ENCODE peak calls at places on chromosomes 4 and X, in four cellular contexts. One of them, this sample, is unnamed.
A peak's percentile ranks its signal among the peaks of the same experiment; 100 is the strongest.

GRCh38 chr4:26464420-26465095 is 25.7 kb downstream of the CCKAR start:
- DNase-seq in HepG2: peak; percentile 21
- DNase-seq in K562: no peak
- DNase-seq in GM12878: no peak
- DNase-seq in this sample: no peak

GRCh38 chr4:117941611-117942010 is 92.7 kb upstream of the NDST3 start:
- DNase-seq in K562: no peak
- DNase-seq in HepG2: no peak
- DNase-seq in GM12878: no peak
- DNase-seq in this sample: no peak

GRCh38 chr4:86717651-86718050 is 123.5 kb downstream of the PTPN13 start:
- DNase-seq in HepG2: no peak
- DNase-seq in GM12878: no peak
- DNase-seq in K562: no peak
- DNase-seq in this sample: no peak

GRCh38 chr4:94267037-94267436 is 59.4 kb downstream of the SMARCAD1 start:
- DNase-seq in HepG2: no peak
- DNase-seq in K562: no peak
- DNase-seq in GM12878: no peak
- DNase-seq in this sample: no peak

GRCh38 chrX:16185725-16186136 is 18.4 kb downstream of the MAGEB17 start:
- DNase-seq in K562: peak; percentile 38
- DNase-seq in HepG2: no peak
- DNase-seq in GM12878: peak; percentile 27
- DNase-seq in this sample: no peak

GRCh38 chr4:81421346-81422218 is 50.1 kb downstream of the RASGEF1B start:
- DNase-seq in HepG2: no peak
- DNase-seq in K562: peak; percentile 95
- DNase-seq in GM12878: peak; percentile 26
- DNase-seq in this sample: no peak

GRCh38 chr4:146883070-146883469 is 62.6 kb downstream of the TTC29 start:
- DNase-seq in GM12878: no peak
- DNase-seq in HepG2: no peak
- DNase-seq in K562: no peak
- DNase-seq in this sample: no peak

GRCh38 chr4:72397314-72397713 is 171.7 kb downstream of the ADAMTS3 start:
- DNase-seq in GM12878: no peak
- DNase-seq in K562: no peak
- DNase-seq in HepG2: no peak
- DNase-seq in this sample: no peak

GRCh38 chr4:182826391-182826790 is 90.8 kb downstream of the DCTD start:
- DNase-seq in K562: no peak
- DNase-seq in GM12878: no peak
- DNase-seq in HepG2: no peak
- DNase-seq in this sample: no peak

GRCh38 chr4:3644849-3645627 is 112.8 kb upstream of the LRPAP1 start:
- DNase-seq in HepG2: no peak
- DNase-seq in K562: peak; percentile 32
- DNase-seq in GM12878: no peak
- DNase-seq in this sample: no peak

GRCh38 chr4:159129822-159130550 is 27.1 kb downstream of the RAPGEF2 start:
- DNase-seq in HepG2: no peak
- DNase-seq in GM12878: no peak
- DNase-seq in K562: peak; percentile 35
- DNase-seq in this sample: no peak

GRCh38 chrX:39361736-39362135 is 560.5 kb downstream of the MID1IP1 start:
- DNase-seq in GM12878: no peak
- DNase-seq in K562: no peak
- DNase-seq in HepG2: no peak
- DNase-seq in this sample: no peak

GRCh38 chr4:128809477-128810330 is at the start of gene JADE1:
- DNase-seq in K562: peak; percentile 97
- DNase-seq in HepG2: peak; percentile 91
- DNase-seq in GM12878: no peak
- DNase-seq in this sample: peak; percentile 80

GRCh38 chr4:184851200-184851541 is 25.4 kb upstream of the ACSL1 start:
- DNase-seq in GM12878: peak; percentile 81
- DNase-seq in K562: no peak
- DNase-seq in HepG2: no peak
- DNase-seq in this sample: no peak

GRCh38 chr4:7285244-7286122 is 93.1 kb downstream of the SORCS2 start:
- DNase-seq in HepG2: no peak
- DNase-seq in GM12878: no peak
- DNase-seq in K562: peak; percentile 8
- DNase-seq in this sample: no peak

GRCh38 chr4:125187221-125187620 is 127.5 kb upstream of the FAT4 start:
- DNase-seq in HepG2: no peak
- DNase-seq in GM12878: no peak
- DNase-seq in K562: no peak
- DNase-seq in this sample: no peak

GRCh38 chrX:50691820-50692219 is 122.2 kb downstream of the SHROOM4 start:
- DNase-seq in K562: peak; percentile 54
- DNase-seq in GM12878: no peak
- DNase-seq in HepG2: peak; percentile 38
- DNase-seq in this sample: peak; percentile 66

GRCh38 chr4:2102045-2102883 is 43.1 kb downstream of the NAT8L start:
- DNase-seq in K562: no peak
- DNase-seq in GM12878: no peak
- DNase-seq in HepG2: no peak
- DNase-seq in this sample: no peak

GRCh38 chrX:3232262-3232950 is 114.0 kb downstream of the MXRA5 start:
- DNase-seq in HepG2: no peak
- DNase-seq in K562: no peak
- DNase-seq in GM12878: no peak
- DNase-seq in this sample: no peak

GRCh38 chrX:39779952-39780783 is 317.6 kb downstream of the BCOR start:
- DNase-seq in K562: no peak
- DNase-seq in HepG2: no peak
- DNase-seq in GM12878: no peak
- DNase-seq in this sample: no peak

GRCh38 chrX:154818916-154819770 is 13.9 kb upstream of the MPP1 start:
- DNase-seq in K562: peak; percentile 85
- DNase-seq in GM12878: no peak
- DNase-seq in HepG2: no peak
- DNase-seq in this sample: no peak

GRCh38 chr4:146488495-146489174 is 33.1 kb downstream of the SLC10A7 start:
- DNase-seq in K562: no peak
- DNase-seq in HepG2: no peak
- DNase-seq in GM12878: no peak
- DNase-seq in this sample: no peak

GRCh38 chr4:1598641-1599481 is 85.3 kb downstream of the FAM53A start:
- DNase-seq in GM12878: no peak
- DNase-seq in K562: no peak
- DNase-seq in HepG2: no peak
- DNase-seq in this sample: no peak

GRCh38 chr4:186104895-186105720 is 604 bp downstream of the FAM149A start:
- DNase-seq in HepG2: no peak
- DNase-seq in GM12878: no peak
- DNase-seq in K562: no peak
- DNase-seq in this sample: peak; percentile 15

GRCh38 chr4:169659736-169660670 is 39.6 kb downstream of the CLCN3 start:
- DNase-seq in GM12878: peak; percentile 74
- DNase-seq in K562: peak; percentile 97
- DNase-seq in HepG2: peak; percentile 91
- DNase-seq in this sample: peak; percentile 80
- TF ChIP-seq TARDBP in GM12878: no peak
- TF ChIP-seq TARDBP in K562: no peak
- TF ChIP-seq TARDBP in HepG2: no peak
- TF ChIP-seq TARDBP in this sample: no peak

DNA sequence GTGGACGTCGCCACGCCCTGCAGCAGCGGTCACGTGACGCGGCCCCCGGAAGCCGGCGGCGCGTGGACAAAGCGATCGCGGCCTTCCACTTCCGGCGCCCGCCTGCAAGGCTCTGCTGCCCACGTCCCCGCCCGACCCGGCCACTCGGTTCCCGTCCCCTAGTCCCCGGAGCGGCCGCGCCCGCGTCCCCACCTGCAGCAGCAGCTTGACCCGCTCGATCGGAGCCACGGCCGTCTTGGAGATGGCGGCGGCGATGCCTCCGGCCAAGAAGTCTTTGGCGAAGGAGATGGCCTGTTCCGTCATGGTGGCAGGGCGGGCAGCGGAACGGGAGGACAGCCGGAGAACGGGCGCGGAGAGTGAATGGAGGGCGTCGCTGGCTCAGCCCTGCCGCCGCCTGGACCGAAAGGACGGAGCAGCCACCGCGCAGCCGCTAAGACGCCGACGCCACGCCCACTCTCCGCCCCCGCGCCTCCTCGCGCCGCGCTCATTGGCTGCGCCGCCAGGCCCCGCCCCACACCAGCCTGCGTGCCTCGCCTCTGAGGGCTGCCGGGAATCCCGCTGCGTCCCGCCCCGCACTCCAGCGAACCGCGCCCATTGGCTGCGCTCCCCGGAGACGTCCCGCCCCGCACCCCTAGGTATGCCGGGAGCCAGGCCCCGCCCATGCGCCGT is at the start of gene SLC25A6:
- DNase-seq in GM12878: peak; percentile 88
- DNase-seq in K562: peak; percentile 95
- DNase-seq in HepG2: peak; percentile 92
- DNase-seq in this sample: peak; percentile 97
- TF ChIP-seq TARDBP in GM12878: peak; percentile 42
- TF ChIP-seq TARDBP in K562: no peak
- TF ChIP-seq TARDBP in HepG2: peak; percentile 51
- TF ChIP-seq TARDBP in this sample: no peak

GRCh38 chrX:65755786-65756185 is 88.3 kb downstream of the MSN start:
- DNase-seq in K562: no peak
- DNase-seq in HepG2: no peak
- DNase-seq in GM12878: no peak
- DNase-seq in this sample: no peak
- TF ChIP-seq TARDBP in K562: no peak
- TF ChIP-seq TARDBP in HepG2: no peak
- TF ChIP-seq TARDBP in GM12878: no peak
- TF ChIP-seq TARDBP in this sample: no peak

GRCh38 chr4:97153042-97153441 is 990.2 kb downstream of the STPG2 start:
- DNase-seq in K562: no peak
- DNase-seq in HepG2: peak; percentile 1
- DNase-seq in GM12878: no peak
- DNase-seq in this sample: peak; percentile 12
- TF ChIP-seq TARDBP in K562: no peak
- TF ChIP-seq TARDBP in HepG2: no peak
- TF ChIP-seq TARDBP in GM12878: no peak
- TF ChIP-seq TARDBP in this sample: no peak

DNA sequence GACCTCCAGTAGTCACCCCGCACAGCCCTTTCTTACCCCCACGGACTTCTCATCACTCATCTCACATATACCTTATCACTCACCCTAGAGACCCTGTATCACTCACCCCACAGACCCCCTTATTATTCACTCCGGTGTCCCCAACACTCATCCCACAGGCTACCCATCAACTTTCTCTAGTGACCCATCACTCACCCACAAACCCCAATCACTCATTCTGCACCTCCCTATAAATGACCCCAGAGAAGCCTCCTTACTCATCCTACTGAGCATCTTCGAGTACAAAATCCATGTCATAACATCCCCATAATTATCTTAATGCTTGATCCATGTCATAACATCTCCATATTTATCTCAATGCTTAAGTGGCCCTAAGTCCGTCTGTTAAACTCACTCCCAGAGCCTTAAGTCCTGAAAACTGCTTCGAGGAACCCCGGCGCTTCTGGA is 934 bp downstream of the ZNF41 start:
- DNase-seq in K562: no peak
- DNase-seq in GM12878: no peak
- DNase-seq in HepG2: no peak
- DNase-seq in this sample: no peak
- TF ChIP-seq TARDBP in K562: no peak
- TF ChIP-seq TARDBP in GM12878: no peak
- TF ChIP-seq TARDBP in HepG2: no peak
- TF ChIP-seq TARDBP in this sample: no peak

GRCh38 chr4:41994461-41994860 is 4.1 kb downstream of the SLC30A9 start:
- DNase-seq in GM12878: no peak
- DNase-seq in HepG2: no peak
- DNase-seq in K562: no peak
- DNase-seq in this sample: no peak

GRCh38 chr4:41992967-41993857 is 2.9 kb downstream of the SLC30A9 start:
- DNase-seq in K562: no peak
- DNase-seq in GM12878: no peak
- DNase-seq in HepG2: no peak
- DNase-seq in this sample: no peak

GRCh38 chr4:41990029-41990382 is 324 bp upstream of the SLC30A9 start:
- DNase-seq in GM12878: no peak
- DNase-seq in K562: no peak
- DNase-seq in HepG2: no peak
- DNase-seq in this sample: no peak

GRCh38 chr4:41990383-41991111 is at the start of gene SLC30A9:
- DNase-seq in HepG2: peak; percentile 92
- DNase-seq in K562: peak; percentile 98
- DNase-seq in GM12878: peak; percentile 82
- DNase-seq in this sample: peak; percentile 94

DNA sequence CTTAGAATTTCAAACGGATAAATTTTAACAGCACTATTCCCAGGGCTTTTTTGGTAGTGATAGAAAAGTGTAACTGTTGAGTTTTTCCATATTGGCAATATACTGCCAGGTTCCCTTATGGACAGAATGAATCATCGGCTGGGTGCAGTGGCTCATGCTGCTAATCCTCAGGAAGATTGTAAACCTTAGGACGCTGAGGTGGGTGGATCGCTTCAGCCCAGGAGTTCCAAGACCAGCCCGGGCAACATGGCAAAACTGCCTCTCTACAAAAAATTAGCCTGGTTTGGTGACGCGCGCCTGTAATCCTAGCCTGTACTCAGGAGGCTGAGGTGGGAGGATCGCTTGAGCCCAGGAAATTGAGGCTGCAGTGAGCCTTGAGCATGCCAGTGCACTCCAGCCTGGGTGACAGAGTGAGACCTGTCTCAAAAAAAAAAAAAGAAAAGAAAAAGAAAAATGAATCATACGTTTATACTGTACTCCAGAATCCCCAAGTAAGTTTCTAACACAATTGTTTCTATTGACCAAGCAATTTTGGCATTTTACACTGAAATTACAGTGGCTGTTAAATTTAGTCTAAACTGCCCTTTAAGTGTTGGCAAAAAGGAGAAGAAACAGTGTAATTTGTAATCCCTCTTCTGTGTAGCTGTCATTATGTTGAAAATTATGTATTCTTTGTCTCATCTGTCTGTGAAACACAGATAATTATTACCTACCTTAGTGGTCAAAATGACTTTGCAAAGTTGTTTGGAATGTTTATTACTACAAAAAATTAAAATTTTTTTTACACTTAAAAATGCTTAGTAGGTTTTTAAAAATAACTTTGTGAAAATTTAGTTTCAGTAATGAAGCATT is 1.8 kb downstream of the SLC30A9 start:
- DNase-seq in GM12878: no peak
- DNase-seq in HepG2: peak; percentile 25
- DNase-seq in K562: peak; percentile 42
- DNase-seq in this sample: peak; percentile 10
- TF ChIP-seq TARDBP in GM12878: no peak
- TF ChIP-seq TARDBP in HepG2: no peak
- TF ChIP-seq TARDBP in K562: no peak
- TF ChIP-seq TARDBP in this sample: no peak

GRCh38 chrX:148049441-148049840 is 68.3 kb downstream of the FMR1NB start:
- DNase-seq in HepG2: peak; percentile 22
- DNase-seq in GM12878: no peak
- DNase-seq in K562: peak; percentile 35
- DNase-seq in this sample: peak; percentile 37
- TF ChIP-seq TARDBP in HepG2: no peak
- TF ChIP-seq TARDBP in GM12878: no peak
- TF ChIP-seq TARDBP in K562: no peak
- TF ChIP-seq TARDBP in this sample: no peak